ENCODE peak calls at places on chromosome 15, in five cellular contexts. G, T, D, L and R are unnamed samples.

GRCh38 chr15:66237513-66238235 is 15.9 kb downstream of the MEGF11 start:
- DNase-seq in G (no peak), T (no peak), D (no peak), L (no peak), R (no peak)

GRCh38 chr15:37053070-37053653 is 47.2 kb downstream of the MEIS2 start:
- DNase-seq in G (no peak), T (no peak), D (no peak), L (no peak), R (peak; percentile 67)

GRCh38 chr15:85030301-85031049 is 48.8 kb downstream of the PDE8A start:
- DNase-seq in G (peak; percentile 82), T (peak; percentile 42), D (no peak), L (no peak), R (peak; percentile 56)

GRCh38 chr15:56758770-56759449 is 25.6 kb upstream of the ZNF280D start:
- DNase-seq in G (no peak), T (peak; percentile 85), D (no peak), L (no peak), R (peak; percentile 73)

GRCh38 chr15:51281368-51281967 is 56.9 kb downstream of the CYP19A1 start:
- DNase-seq in G (peak; percentile 65), T (peak; percentile 44), D (peak; percentile 63), L (peak; percentile 80), R (peak; percentile 79)

GRCh38 chr15:73555080-73555479 is 78.1 kb downstream of the NPTN start:
- DNase-seq in G (no peak), T (no peak), D (no peak), L (no peak), R (no peak)

GRCh38 chr15:72086920-72087648 is 30.9 kb downstream of the MYO9A start:
- DNase-seq in G (no peak), T (no peak), D (no peak), L (no peak), R (no peak)

GRCh38 chr15:59333401-59334062 is 39.1 kb downstream of the MYO1E start:
- DNase-seq in G (no peak), T (no peak), D (no peak), L (no peak), R (no peak)

GRCh38 chr15:82093774-82094211 is 48.0 kb upstream of the MEX3B start:
- DNase-seq in G (peak; percentile 74), T (peak; percentile 67), D (no peak), L (no peak), R (peak; percentile 94)

GRCh38 chr15:43093026-43093425 is 12.8 kb downstream of the UBR1 start:
- DNase-seq in G (no peak), T (peak; percentile 72), D (no peak), L (no peak), R (peak; percentile 62)

GRCh38 chr15:88707766-88708165 is 69.0 kb downstream of the ISG20 start:
- DNase-seq in G (no peak), T (peak; percentile 7), D (no peak), L (no peak), R (no peak)

GRCh38 chr15:95996494-95996893 is 334.0 kb upstream of the NR2F2 start:
- DNase-seq in G (no peak), T (no peak), D (no peak), L (no peak), R (no peak)

GRCh38 chr15:39255760-39256159 is 325.1 kb upstream of the THBS1 start:
- DNase-seq in G (no peak), T (no peak), D (no peak), L (no peak), R (no peak)

GRCh38 chr15:90942354-90943120 is 7.5 kb downstream of the UNC45A start:
- DNase-seq in G (no peak), T (no peak), D (no peak), L (no peak), R (no peak)

GRCh38 chr15:90552929-90553211 is 23.1 kb downstream of the CRTC3 start:
- DNase-seq in G (no peak), T (no peak), D (no peak), L (no peak), R (no peak)

GRCh38 chr15:67146214-67146613 is 80.8 kb downstream of the SMAD3 start:
- DNase-seq in G (peak; percentile 78), T (peak; percentile 75), D (peak; percentile 23), L (no peak), R (peak; percentile 87)

GRCh38 chr15:54576303-54576935 is 598.2 kb downstream of the UNC13C start:
- DNase-seq in G (no peak), T (no peak), D (no peak), L (no peak), R (no peak)

GRCh38 chr15:74789171-74789627 is 7.3 kb downstream of the CSK start:
- DNase-seq in G (no peak), T (no peak), D (no peak), L (no peak), R (no peak)

GRCh38 chr15:53884441-53884840 is 93.8 kb upstream of the UNC13C start:
- DNase-seq in G (no peak), T (no peak), D (no peak), L (no peak), R (no peak)

GRCh38 chr15:98190914-98191313 is 230.4 kb downstream of the ARRDC4 start:
- DNase-seq in G (no peak), T (no peak), D (no peak), L (no peak), R (no peak)

GRCh38 chr15:40241305-40242215 is 2.7 kb downstream of the PAK6 start:
- DNase-seq in G (no peak), T (no peak), D (no peak), L (no peak), R (no peak)

GRCh38 chr15:50017522-50017921 is 101.5 kb downstream of the ATP8B4 start:
- DNase-seq in G (no peak), T (peak; percentile 75), D (no peak), L (no peak), R (peak; percentile 74)

GRCh38 chr15:74955796-74956647 is 550 bp downstream of the RPP25 start:
- DNase-seq in G (peak; percentile 79), T (peak; percentile 62), D (peak; percentile 77), L (peak; percentile 71), R (peak; percentile 69)

GRCh38 chr15:101006931-101007687 is 88.0 kb downstream of the LRRK1 start:
- DNase-seq in G (peak; percentile 75), T (peak; percentile 75), D (peak; percentile 82), L (peak; percentile 86), R (peak; percentile 80)

GRCh38 chr15:72827216-72827615 is 43.7 kb upstream of the ADPGK start:
- DNase-seq in G (no peak), T (peak; percentile 29), D (no peak), L (no peak), R (no peak)

GRCh38 chr15:95932676-95933075 is 397.8 kb upstream of the NR2F2 start:
- DNase-seq in G (peak; percentile 83), T (peak; percentile 77), D (no peak), L (no peak), R (peak; percentile 48)

GRCh38 chr15:95556866-95557225 is 773.7 kb upstream of the NR2F2 start:
- DNase-seq in G (peak; percentile 93), T (no peak), D (no peak), L (no peak), R (peak; percentile 95)

GRCh38 chr15:34616613-34617012 is 33.2 kb upstream of the GOLGA8B start:
- DNase-seq in G (peak; percentile 53), T (peak; percentile 37), D (no peak), L (no peak), R (peak; percentile 87)

GRCh38 chr15:70356062-70356860 is 258.5 kb upstream of the TLE3 start:
- DNase-seq in G (no peak), T (no peak), D (no peak), L (no peak), R (no peak)

GRCh38 chr15:92653836-92654524 is 1.6 kb downstream of the FAM174B start:
- DNase-seq in G (peak; percentile 83), T (peak; percentile 8), D (peak; percentile 26), L (no peak), R (peak; percentile 52)
- TF ChIP-seq CTCF in G (no peak), T (peak; percentile 9), D (no peak), L (no peak), R (peak; percentile 24)

GRCh38 chr15:29124581-29125381 is 144.8 kb downstream of the NSMCE3 start:
- DNase-seq in G (no peak), T (no peak), D (no peak), L (no peak), R (peak; percentile 54)
- TF ChIP-seq CTCF in G (no peak), T (peak; percentile 13), D (no peak), L (no peak), R (peak; percentile 53)

GRCh38 chr15:78506971-78507830 is at the start of gene HYKK:
- DNase-seq in G (peak; percentile 98), T (peak; percentile 94), D (peak; percentile 93), L (peak; percentile 96), R (peak; percentile 99)
- TF ChIP-seq CTCF in G (no peak), T (no peak), D (no peak), L (no peak), R (no peak)

DNA sequence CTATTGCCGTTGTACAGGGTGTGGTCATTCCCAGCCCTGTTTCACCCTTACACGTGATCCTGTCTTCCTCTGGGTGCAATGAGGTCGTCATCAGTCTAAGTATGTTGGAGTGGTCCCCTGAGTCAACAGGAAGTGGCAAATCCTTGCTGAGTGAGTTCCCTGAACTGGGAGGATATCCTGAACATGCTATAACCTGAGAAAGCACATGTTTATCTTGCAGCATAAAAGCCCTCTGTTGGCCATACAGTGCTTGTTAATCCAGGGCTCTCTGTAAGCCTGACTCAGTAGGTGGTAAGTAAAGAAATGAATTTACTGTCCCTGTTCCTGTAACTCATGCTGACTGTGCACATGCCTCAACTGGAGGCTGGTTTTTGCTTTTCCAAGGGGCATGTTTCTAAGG is 477.8 kb upstream of the RGMA start:
- DNase-seq in G (no peak), T (no peak), D (no peak), L (no peak), R (no peak)
- TF ChIP-seq CTCF in G (no peak), T (no peak), D (no peak), L (no peak), R (no peak)